ENCODE peak calls at places on chromosomes 16 and 17, in nine cellular contexts. O is B cell; V is HEK293T; M is Kasumi-1; T is DND-41; K is stimulated activated CD4-positive, alpha-beta T cell treated with anti-CD3 and anti-CD28 coated beads, Interleukin-15, amount 100 ng/mL, for 24 hours; X is foreskin melanocyte; G is pulmonary artery endothelial cell; Z is NCI-H460. Y is an unnamed sample.

GRCh38 chr17:51035436-51035835 is 85.2 kb downstream of the SPAG9 start:
- DNase-seq in Z (no peak), O (no peak), G (peak), T (no peak), K (no peak), X (peak), V (no peak), M (peak), Y (no peak)

GRCh38 chr17:14015286-14015685 is 54.0 kb upstream of the COX10 start:
- DNase-seq in O (no peak), Z (no peak), K (no peak), V (no peak), M (no peak), T (no peak), X (no peak), G (no peak), Y (no peak)

GRCh38 chr17:41692722-41693521 is 4.2 kb downstream of the EIF1 start:
- DNase-seq in X (no peak), G (no peak), K (peak), V (no peak), T (no peak), M (no peak), O (no peak), Z (no peak), Y (no peak)

GRCh38 chr17:50680126-50680525 is 27.6 kb downstream of the ANKRD40 start:
- DNase-seq in T (no peak), Z (no peak), X (no peak), M (no peak), K (no peak), G (no peak), V (no peak), O (no peak), Y (no peak)

GRCh38 chr17:62653831-62654829 is 26.7 kb downstream of the MRC2 start:
- DNase-seq in O (no peak), M (no peak), T (no peak), X (no peak), K (peak), V (no peak), Z (no peak), G (no peak), Y (no peak)

GRCh38 chr16:11105038-11105903 is 150.7 kb downstream of the SOCS1 start:
- DNase-seq in V (no peak), Z (no peak), T (peak), O (peak), X (peak), G (peak), M (peak), K (peak), Y (no peak)

GRCh38 chr16:85971877-85972638 is 73.1 kb downstream of the IRF8 start:
- DNase-seq in G (no peak), T (no peak), O (no peak), K (no peak), V (no peak), X (no peak), M (no peak), Z (no peak), Y (no peak)

GRCh38 chr16:50213939-50214519 is 52.3 kb upstream of the ADCY7 start:
- DNase-seq in V (no peak), T (no peak), G (no peak), X (peak), Z (peak), M (peak), K (no peak), O (no peak), Y (peak)

GRCh38 chr17:37744633-37744927 is 279 bp downstream of the HNF1B start:
- DNase-seq in G (no peak), T (no peak), X (no peak), K (no peak), Z (no peak), M (no peak), V (no peak), O (no peak), Y (no peak)

GRCh38 chr17:1186923-1187771 is 7.4 kb upstream of the ABR start:
- DNase-seq in O (peak), T (peak), X (peak), V (peak), M (peak), Z (peak), K (peak), G (peak), Y (peak)

GRCh38 chr17:50139950-50140885 is 10.3 kb upstream of the SAMD14 start:
- DNase-seq in X (peak), O (peak), Z (peak), T (peak), M (peak), K (peak), G (no peak), V (peak), Y (peak)

GRCh38 chr17:29933379-29933778 is 3.4 kb upstream of the SSH2 start:
- DNase-seq in T (no peak), M (no peak), Z (peak), X (no peak), G (no peak), V (peak), K (no peak), O (no peak), Y (peak)

Y was measured in ACHN.